ENCODE peak calls at places on chromosomes 3 and 15, in six cellular contexts. H is CD8-positive, alpha-beta T cell; O is heart right ventricle; E is uterus; R is endothelial cell of umbilical vein; L is GM23338. D is an unnamed sample. For H3K4me1, the result is how much of the 10 kb centered on the place peaks cover.

GRCh38 chr3:182855076-182855475 is 61.8 kb downstream of the ATP11B start:
- DNase-seq in H (no peak), O (no peak), E (no peak), R (peak), L (no peak), D (no peak)

GRCh38 chr3:127069814-127070440 is 87.0 kb downstream of the PLXNA1 start:
- DNase-seq in H (no peak), O (no peak), E (no peak), R (no peak), L (no peak), D (no peak)

GRCh38 chr15:74983725-74984231 is 11.6 kb upstream of the SCAMP5 start:
- DNase-seq in H (no peak), O (no peak), E (no peak), R (no peak), L (no peak), D (peak)

GRCh38 chr3:194592798-194593752 is 40.1 kb downstream of the TMEM44 start:
- DNase-seq in H (no peak), O (no peak), E (no peak), R (peak), L (no peak), D (peak)

GRCh38 chr3:182533394-182533793 is 259.9 kb upstream of the ATP11B start:
- DNase-seq in H (no peak), O (no peak), E (no peak), R (peak), L (no peak), D (no peak)

GRCh38 chr15:93974804-93975481 is 256.4 kb upstream of the MCTP2 start:
- DNase-seq in H (no peak), O (no peak), E (peak), R (no peak), L (peak), D (peak)

GRCh38 chr15:98920091-98920880 is 87.3 kb downstream of the PGPEP1L start:
- DNase-seq in H (no peak), O (no peak), E (no peak), R (no peak), L (no peak), D (no peak)

GRCh38 chr15:28086175-28086703 is 12.9 kb downstream of the OCA2 start:
- DNase-seq in H (no peak), O (peak), E (no peak), R (peak), L (peak), D (peak)

GRCh38 chr15:72306211-72306785 is 13.7 kb downstream of the CELF6 start:
- DNase-seq in H (peak), O (no peak), E (peak), R (no peak), L (peak), D (peak)

GRCh38 chr15:75731248-75732100 is 18.8 kb upstream of the CSPG4 start:
- DNase-seq in H (no peak), O (peak), E (peak), R (no peak), L (peak), D (peak)

GRCh38 chr15:69793783-69794451 is 303.8 kb downstream of the TLE3 start:
- DNase-seq in H (no peak), O (no peak), E (no peak), R (no peak), L (no peak), D (no peak)

GRCh38 chr15:69795601-69796000 is 302.1 kb downstream of the TLE3 start:
- DNase-seq in H (no peak), O (no peak), E (no peak), R (no peak), L (no peak), D (no peak)

GRCh38 chr15:69793436-69793782 is 304.3 kb downstream of the TLE3 start:
- DNase-seq in H (no peak), O (no peak), E (no peak), R (no peak), L (no peak), D (no peak)

GRCh38 chr15:69792823-69793222 is 304.9 kb downstream of the TLE3 start:
- DNase-seq in H (no peak), O (no peak), E (no peak), R (no peak), L (no peak), D (no peak)

DNA sequence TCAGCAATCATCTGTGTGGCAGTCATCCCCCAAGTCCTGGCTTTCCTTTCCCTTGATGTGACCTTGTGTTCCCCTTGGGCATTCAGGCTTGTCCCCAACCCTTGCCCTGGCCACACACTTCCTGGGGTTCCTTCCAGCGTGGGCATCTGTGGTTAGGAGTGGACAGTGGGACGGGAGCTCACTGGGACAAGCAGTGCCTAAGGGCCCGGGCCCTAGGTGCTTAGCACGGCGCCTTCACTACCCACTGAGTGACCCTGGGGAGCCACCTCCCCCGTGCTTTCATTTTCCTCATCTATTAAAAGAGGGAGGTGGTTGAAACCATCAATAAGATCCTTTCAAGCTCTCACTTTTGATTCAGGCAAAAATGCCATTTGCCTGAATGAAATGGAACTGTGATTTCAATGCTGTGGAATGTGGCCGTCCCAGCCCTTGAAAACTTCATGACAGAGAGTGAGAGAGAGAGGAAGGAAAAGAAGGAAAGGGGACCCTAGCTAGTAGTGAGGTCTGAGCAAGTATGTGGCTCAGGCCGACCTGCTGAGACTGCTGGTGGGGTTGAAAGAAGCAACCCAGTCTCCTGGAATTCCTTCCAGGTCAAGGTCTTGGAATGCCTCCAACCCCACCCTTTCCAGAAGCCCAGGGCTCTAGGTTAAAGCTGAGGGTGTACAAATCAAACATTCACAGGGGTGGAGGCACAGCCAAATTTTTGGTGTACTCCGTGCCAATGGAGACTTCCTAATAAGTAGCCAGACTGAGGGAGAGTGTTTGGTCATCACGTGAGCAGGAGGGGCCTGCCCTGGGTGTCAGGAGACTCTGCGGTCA is 302.9 kb downstream of the TLE3 start:
- DNase-seq in H (no peak), O (peak), E (peak), R (no peak), L (peak), D (no peak)
- H3K27ac ChIP-seq in H (no peak), O (peak), E (peak), R (no peak), L (no peak), D (no peak)

DNA sequence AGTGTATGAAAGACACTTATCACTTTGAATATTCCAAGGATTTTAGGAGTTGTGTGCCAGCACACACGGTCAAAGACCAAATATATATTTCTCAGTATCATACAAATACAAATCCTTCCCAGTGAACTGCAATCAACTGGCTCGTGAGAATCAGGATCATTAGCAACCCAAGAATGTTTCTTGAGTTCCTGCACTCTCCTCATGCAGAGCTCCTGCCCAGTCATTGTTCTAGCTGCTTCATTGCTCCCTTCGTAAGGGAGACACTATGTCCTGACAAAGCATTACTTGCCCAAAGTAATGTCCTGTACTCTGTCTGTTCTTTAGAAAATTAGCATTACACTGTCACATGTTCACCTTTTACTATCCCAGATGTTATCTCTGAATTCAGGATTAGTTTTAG is 92.0 kb upstream of the SLC4A7 start:
- DNase-seq in H (no peak), O (no peak), E (no peak), R (no peak), L (no peak), D (no peak)
- H3K4me1 ChIP-seq in H (under half), O (under half), E (under half), R (under half), L (under half), D (under half)

DNA sequence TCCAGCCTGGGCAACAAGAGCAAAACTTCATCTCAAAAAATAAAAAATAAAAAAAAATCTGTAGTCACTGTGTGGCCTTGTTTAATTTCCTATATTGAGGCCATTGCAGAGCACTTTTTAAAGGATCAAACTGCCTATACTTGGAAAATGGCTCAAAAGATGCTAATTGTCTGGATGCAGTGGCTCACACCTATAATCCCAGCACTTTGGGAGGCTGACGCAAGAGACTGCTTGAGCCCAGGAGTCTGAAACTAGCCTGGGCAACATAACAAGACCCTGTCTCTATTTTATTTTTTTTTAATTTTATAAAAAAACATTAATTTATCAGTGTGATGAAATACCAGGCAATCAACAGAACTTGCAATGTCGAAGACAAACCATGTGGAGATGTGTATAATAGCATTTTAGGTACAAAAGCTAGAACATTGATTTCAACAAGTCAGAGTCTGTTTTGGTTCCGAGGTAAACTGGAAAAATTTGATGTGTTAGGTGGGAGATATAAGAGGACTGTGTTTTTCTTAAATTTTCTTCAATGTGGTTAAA is 47.0 kb upstream of the SETD2 start:
- DNase-seq in H (no peak), O (no peak), E (no peak), R (no peak), L (no peak), D (no peak)
- H3K27ac ChIP-seq in H (no peak), O (no peak), E (no peak), R (no peak), L (peak), D (no peak)

GRCh38 chr3:42123012-42123581 is 31.9 kb downstream of the TRAK1 start:
- DNase-seq in H (no peak), O (peak), E (no peak), R (no peak), L (no peak), D (no peak)
- H3K4me1 ChIP-seq in H (under half), O (half or more), E (under half), R (under half), L (under half), D (under half)

GRCh38 chr3:94024385-94024784 is 4.0 kb downstream of the STX19 start:
- DNase-seq in H (no peak), O (no peak), E (no peak), R (no peak), L (no peak), D (no peak)

GRCh38 chr3:94032187-94032586 is 3.8 kb upstream of the STX19 start:
- DNase-seq in H (no peak), O (no peak), E (no peak), R (no peak), L (no peak), D (no peak)

GRCh38 chr3:94026623-94027022 is 1.8 kb downstream of the STX19 start:
- DNase-seq in H (no peak), O (no peak), E (no peak), R (no peak), L (no peak), D (no peak)

DNA sequence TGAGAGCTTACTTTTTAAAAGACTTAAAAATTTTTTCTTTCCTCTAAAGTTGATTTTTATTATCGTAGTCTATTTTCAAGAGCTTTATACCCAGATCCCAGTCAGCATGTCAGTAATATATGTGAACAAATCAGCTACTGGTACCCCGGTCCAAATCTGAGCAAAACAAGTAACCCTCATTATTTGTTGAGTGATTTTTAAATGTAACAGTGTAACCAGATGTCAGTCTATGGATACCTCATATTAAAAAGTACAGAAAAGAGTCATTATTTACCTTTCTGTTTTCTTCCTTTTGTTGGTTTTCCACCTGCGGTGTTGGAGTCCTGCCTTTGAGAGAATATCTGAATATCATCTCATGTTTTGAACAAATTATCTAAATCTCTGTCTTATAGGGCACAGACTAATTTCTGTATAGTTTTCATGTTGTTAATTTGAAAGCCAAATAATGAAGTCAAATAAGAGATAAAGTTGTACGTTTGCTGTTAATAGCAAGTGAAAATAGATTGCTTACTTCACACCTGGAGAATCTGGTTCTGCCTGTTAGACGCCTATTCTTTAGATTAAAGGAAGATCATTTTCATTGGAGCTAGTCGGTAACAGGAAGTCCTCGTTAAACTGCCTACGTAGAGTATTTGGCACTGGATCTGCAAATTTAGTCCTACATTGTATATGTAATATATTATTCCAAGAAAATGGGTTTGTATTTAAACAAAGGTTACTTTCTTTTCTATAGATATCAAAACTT is at the start of gene STX19:
- DNase-seq in H (no peak), O (no peak), E (no peak), R (no peak), L (peak), D (no peak)
- H3K27ac ChIP-seq in H (no peak), O (peak), E (no peak), R (no peak), L (no peak), D (no peak)